ENCODE peak calls at places on chromosomes 12 and 14, in four cellular contexts. K is cardiac fibroblast, Y is Peyer's patch, V is fibroblast of lung. T is an unnamed sample.

GRCh38 chr12:99153283-99153682 is 494.3 kb upstream of the GARIN6 start:
- DNase-seq in K (no peak), Y (no peak), V (no peak), T (no peak)

GRCh38 chr14:105093426-105094192 is 28.4 kb upstream of the GPR132 start:
- DNase-seq in K (peak; percentile 45), Y (peak; percentile 78), V (peak; percentile 61), T (peak; percentile 40)

GRCh38 chr14:50961606-50962259 is 17.4 kb upstream of the PYGL start:
- DNase-seq in K (peak; percentile 92), Y (no peak), V (peak; percentile 98), T (peak; percentile 80)

GRCh38 chr12:6507102-6507998 is 13.4 kb downstream of the NCAPD2 start:
- DNase-seq in K (peak; percentile 19), Y (no peak), V (peak; percentile 22), T (no peak)

GRCh38 chr12:2813573-2814185 is 1.2 kb downstream of the ITFG2 start:
- DNase-seq in K (peak; percentile 77), Y (peak; percentile 68), V (peak; percentile 75), T (no peak)

GRCh38 chr14:50734950-50735697 is 67.0 kb upstream of the SAV1 start:
- DNase-seq in K (no peak), Y (no peak), V (peak; percentile 21), T (no peak)

GRCh38 chr12:98883231-98883630 is 238.1 kb downstream of the APAF1 start:
- DNase-seq in K (no peak), Y (no peak), V (no peak), T (no peak)

GRCh38 chr12:111100554-111100953 is 180.2 kb upstream of the MYL2 start:
- DNase-seq in K (no peak), Y (no peak), V (no peak), T (no peak)

GRCh38 chr14:71754422-71755095 is 177.7 kb upstream of the RGS6 start:
- DNase-seq in K (no peak), Y (no peak), V (no peak), T (no peak)

GRCh38 chr14:71753976-71754375 is 178.3 kb upstream of the RGS6 start:
- DNase-seq in K (no peak), Y (no peak), V (no peak), T (no peak)

GRCh38 chr14:71762575-71762974 is 169.7 kb upstream of the RGS6 start:
- DNase-seq in K (no peak), Y (no peak), V (no peak), T (no peak)

GRCh38 chr14:71753126-71753830 is 179.0 kb upstream of the RGS6 start:
- DNase-seq in K (peak; percentile 95), Y (peak; percentile 60), V (peak; percentile 91), T (peak; percentile 75)

DNA sequence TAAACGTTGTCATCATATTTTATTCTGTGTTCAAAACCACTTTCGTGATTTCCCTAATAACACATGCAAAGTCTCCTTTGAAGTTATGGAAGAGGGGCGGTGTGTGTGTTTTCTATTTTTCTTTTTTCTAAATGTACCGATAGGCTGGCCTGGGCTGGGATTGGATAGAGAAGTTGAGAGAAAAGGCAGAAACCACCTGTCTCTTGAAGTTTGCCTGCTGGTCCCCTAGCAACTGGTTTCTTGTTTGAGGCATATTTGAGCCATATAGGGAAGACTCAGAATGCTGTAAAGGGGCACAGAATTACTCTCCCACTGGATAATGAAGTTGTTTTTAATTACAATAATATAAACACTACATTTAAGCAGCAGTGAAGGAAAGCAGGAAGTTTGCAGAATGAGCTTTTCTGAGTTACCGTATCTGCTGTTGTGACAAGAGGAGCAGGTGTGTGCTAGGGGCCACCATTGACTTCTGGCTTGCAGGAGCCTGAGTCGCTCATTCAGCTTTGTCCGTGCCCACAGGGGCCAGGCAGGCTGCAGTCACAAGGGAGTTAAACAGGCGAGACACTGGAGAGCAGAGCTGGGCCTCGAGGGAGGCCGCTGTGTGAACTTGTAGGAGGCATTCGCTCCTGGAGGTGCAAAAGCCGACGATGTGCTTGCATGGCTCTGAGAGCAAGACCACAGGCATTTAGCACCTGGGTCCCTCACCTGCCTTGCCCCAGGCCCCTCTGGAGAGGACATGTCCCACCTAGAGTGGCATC is 173.9 kb upstream of the RGS6 start:
- DNase-seq in K (no peak), Y (no peak), V (no peak), T (no peak)
- H3K4me3 ChIP-seq in K (no peak overlapping the region), Y (no peak overlapping the region), V (no peak overlapping the region), T (no peak overlapping the region)

GRCh38 chr14:65357091-65357490 is 55.4 kb upstream of the FUT8 start:
- DNase-seq in K (no peak), Y (no peak), V (no peak), T (no peak)

GRCh38 chr14:65360144-65360784 is 52.3 kb upstream of the FUT8 start:
- DNase-seq in K (no peak), Y (no peak), V (no peak), T (no peak)

GRCh38 chr14:65366802-65367570 is 45.5 kb upstream of the FUT8 start:
- DNase-seq in K (no peak), Y (no peak), V (no peak), T (no peak)

GRCh38 chr14:65359503-65359902 is 53.0 kb upstream of the FUT8 start:
- DNase-seq in K (peak; percentile 50), Y (no peak), V (peak; percentile 78), T (no peak)

GRCh38 chr14:65361920-65362319 is 50.6 kb upstream of the FUT8 start:
- DNase-seq in K (peak; percentile 73), Y (no peak), V (peak; percentile 96), T (peak; percentile 92)
- H3K4me3 ChIP-seq in K (no peak overlapping the region), Y (no peak overlapping the region), V (no peak overlapping the region), T (no peak overlapping the region)

GRCh38 chr12:128852885-128853284 is 393 bp upstream of the GLT1D1 start:
- DNase-seq in K (no peak), Y (no peak), V (no peak), T (no peak)
- H3K4me3 ChIP-seq in K (no peak overlapping the region), Y (no peak overlapping the region), V (no peak overlapping the region), T (no peak overlapping the region)

GRCh38 chr12:50926415-50926814 is 25.9 kb upstream of the HIGD1C start:
- DNase-seq in K (no peak), Y (no peak), V (no peak), T (no peak)
- H3K4me3 ChIP-seq in K (peak overlapping the region; percentile 84), Y (peak overlapping the region; percentile 68), V (peak overlapping the region; percentile 88), T (peak overlapping the region; percentile 61)

GRCh38 chr12:28536088-28536487 is 345.8 kb downstream of the CCDC91 start:
- DNase-seq in K (peak; percentile 92), Y (no peak), V (peak; percentile 87), T (peak; percentile 47)
- H3K4me3 ChIP-seq in K (no peak overlapping the region), Y (no peak overlapping the region), V (no peak overlapping the region), T (no peak overlapping the region)

DNA sequence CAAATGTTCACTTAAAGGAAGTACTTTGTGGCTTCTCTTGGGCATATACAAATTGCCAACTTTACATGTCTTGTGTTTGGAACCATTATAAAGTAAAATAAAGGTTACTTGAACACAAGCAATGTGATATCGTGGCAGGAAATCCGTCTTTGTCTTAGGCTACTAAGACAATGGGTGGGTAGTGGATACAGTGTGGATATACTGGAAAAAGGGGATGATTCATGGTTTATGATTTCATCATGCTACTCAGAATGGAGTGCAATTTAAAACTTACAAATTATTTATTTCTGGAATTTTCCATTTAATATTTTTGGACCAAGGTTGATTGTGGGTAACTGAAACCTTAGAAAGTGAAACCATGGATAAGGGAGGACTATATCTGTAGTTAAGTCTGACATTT is 48.4 kb downstream of the MYRFL start:
- DNase-seq in K (peak; percentile 80), Y (no peak), V (peak; percentile 59), T (no peak)
- H3K4me3 ChIP-seq in K (no peak overlapping the region), Y (no peak overlapping the region), V (no peak overlapping the region), T (no peak overlapping the region)

T was measured in skeletal muscle cell.